ENCODE peak calls at places on chromosomes 6 and 20, in eight cellular contexts. E is heart left ventricle; W is mammary epithelial cell; V is Calu3; Q is NCI-H1436; R is non-pigmented ciliary epithelial cell; I is CD4-positive, alpha-beta T cell; L is activated T-cell treated with anti-CD3 and anti-CD28 coated beads, Interleukin-2, amount 50 U/mL, for 72 hours. X is an unnamed sample.

GRCh38 chr6:140855520-140855919 is 1277.2 kb upstream of the GJE1 start:
- DNase-seq in E (no peak), W (peak; percentile 19), V (no peak), Q (no peak), R (no peak), I (no peak), L (no peak), X (no peak)

GRCh38 chr6:26030716-26031115 is 56.5 kb upstream of the HFE start:
- DNase-seq in E (no peak), W (no peak), V (no peak), Q (no peak), R (no peak), I (no peak), L (no peak), X (peak; percentile 80)

GRCh38 chr6:72620866-72621242 is 1.0 kb upstream of the KCNQ5 start:
- DNase-seq in E (no peak), W (no peak), V (no peak), Q (no peak), R (no peak), I (no peak), L (no peak), X (peak; percentile 41)

GRCh38 chr20:40563296-40563950 is 125.6 kb downstream of the MAFB start:
- DNase-seq in E (no peak), W (peak; percentile 73), V (peak; percentile 98), Q (no peak), R (no peak), I (no peak), L (no peak), X (no peak)

GRCh38 chr6:53717571-53717970 is 52.0 kb upstream of the KLHL31 start:
- DNase-seq in E (no peak), W (peak; percentile 15), V (peak; percentile 25), Q (no peak), R (no peak), I (no peak), L (no peak), X (no peak)

GRCh38 chr6:107730106-107730505 is 94.0 kb downstream of the SCML4 start:
- DNase-seq in E (no peak), W (no peak), V (no peak), Q (no peak), R (no peak), I (peak; percentile 48), L (peak; percentile 54), X (no peak)

GRCh38 chr6:17505062-17505476 is 95.0 kb upstream of the FAM8A1 start:
- DNase-seq in E (no peak), W (no peak), V (no peak), Q (no peak), R (no peak), I (no peak), L (no peak), X (peak; percentile 9)

GRCh38 chr6:134117409-134117808 is 65.0 kb upstream of the SLC2A12 start:
- DNase-seq in E (no peak), W (no peak), V (no peak), Q (peak; percentile 6), R (no peak), I (no peak), L (no peak), X (no peak)

GRCh38 chr6:158417760-158418098 is 105.5 kb downstream of the TULP4 start:
- DNase-seq in E (no peak), W (peak; percentile 71), V (peak; percentile 40), Q (no peak), R (no peak), I (no peak), L (no peak), X (no peak)

GRCh38 chr20:40010483-40010882 is 678.6 kb downstream of the MAFB start:
- DNase-seq in E (no peak), W (no peak), V (no peak), Q (no peak), R (no peak), I (no peak), L (no peak), X (no peak)

GRCh38 chr6:170031684-170032121 is 259.2 kb downstream of the DLL1 start:
- DNase-seq in E (no peak), W (no peak), V (no peak), Q (no peak), R (no peak), I (no peak), L (no peak), X (no peak)

GRCh38 chr20:3670511-3670910 is 7.3 kb upstream of the GFRA4 start:
- DNase-seq in E (no peak), W (no peak), V (peak; percentile 9), Q (no peak), R (no peak), I (no peak), L (no peak), X (no peak)

GRCh38 chr6:66522864-66523263 is 815.8 kb upstream of the EYS start:
- DNase-seq in E (no peak), W (no peak), V (no peak), Q (no peak), R (no peak), I (no peak), L (no peak), X (no peak)

GRCh38 chr20:62156592-62157386 is 13.2 kb downstream of the SS18L1 start:
- DNase-seq in E (peak; percentile 73), W (no peak), V (peak; percentile 61), Q (peak; percentile 28), R (no peak), I (peak; percentile 60), L (peak; percentile 77), X (peak; percentile 69)

GRCh38 chr6:129795261-129795660 is 65.9 kb downstream of the TMEM244 start:
- DNase-seq in E (no peak), W (no peak), V (no peak), Q (no peak), R (no peak), I (no peak), L (no peak), X (no peak)

GRCh38 chr20:4875578-4876067 is 125.7 kb downstream of the SLC23A2 start:
- DNase-seq in E (no peak), W (no peak), V (no peak), Q (peak; percentile 86), R (no peak), I (no peak), L (no peak), X (peak; percentile 14)

GRCh38 chr6:39792501-39793450 is 600 bp downstream of the DAAM2 start:
- DNase-seq in E (no peak), W (no peak), V (no peak), Q (no peak), R (no peak), I (no peak), L (no peak), X (no peak)

GRCh38 chr6:110999634-111000270 is 17.9 kb downstream of the RPF2 start:
- DNase-seq in E (no peak), W (peak; percentile 16), V (no peak), Q (no peak), R (no peak), I (no peak), L (no peak), X (peak; percentile 31)

GRCh38 chr20:60055740-60056139 is 97.5 kb downstream of the CDH26 start:
- DNase-seq in E (peak; percentile 72), W (peak; percentile 30), V (no peak), Q (no peak), R (no peak), I (peak; percentile 23), L (peak; percentile 34), X (no peak)

GRCh38 chr6:20367716-20368485 is 33.8 kb upstream of the E2F3 start:
- DNase-seq in E (no peak), W (peak; percentile 51), V (no peak), Q (no peak), R (peak; percentile 18), I (no peak), L (no peak), X (no peak)

GRCh38 chr6:112927641-112928040 is 580.5 kb downstream of the RFPL4B start:
- DNase-seq in E (no peak), W (no peak), V (no peak), Q (no peak), R (no peak), I (no peak), L (no peak), X (no peak)

GRCh38 chr20:13317439-13317838 is 96.4 kb downstream of the ISM1 start:
- DNase-seq in E (no peak), W (no peak), V (no peak), Q (no peak), R (no peak), I (no peak), L (no peak), X (no peak)

GRCh38 chr6:43744931-43745727 is 24.9 kb upstream of the VEGFA start:
- DNase-seq in E (no peak), W (no peak), V (no peak), Q (no peak), R (no peak), I (no peak), L (no peak), X (no peak)

GRCh38 chr20:59364611-59365010 is 64.2 kb downstream of the EDN3 start:
- DNase-seq in E (no peak), W (no peak), V (no peak), Q (no peak), R (no peak), I (no peak), L (no peak), X (no peak)

GRCh38 chr20:8854566-8854965 is 214.3 kb upstream of the PLCB4 start:
- DNase-seq in E (peak; percentile 69), W (no peak), V (no peak), Q (no peak), R (no peak), I (no peak), L (no peak), X (no peak)

GRCh38 chr20:12171927-12172581 is 254.4 kb downstream of the BTBD3 start:
- DNase-seq in E (no peak), W (peak; percentile 80), V (no peak), Q (no peak), R (peak; percentile 65), I (no peak), L (no peak), X (no peak)

GRCh38 chr6:112016335-112016734 is 37.6 kb upstream of the CCN6 start:
- DNase-seq in E (peak; percentile 48), W (peak; percentile 96), V (no peak), Q (no peak), R (no peak), I (no peak), L (peak; percentile 65), X (no peak)

GRCh38 chr6:151620179-151620578 is 126.4 kb downstream of the CCDC170 start:
- DNase-seq in E (no peak), W (no peak), V (no peak), Q (no peak), R (no peak), I (no peak), L (no peak), X (no peak)